ENCODE peak calls at places on chromosomes 1 and 21, in four cellular contexts. D is psoas muscle; Y is fibroblast of villous mesenchyme; W is CD4-positive, alpha-beta T cell. B is an unnamed sample.

GRCh38 chr1:182278144-182279054 is 113.2 kb downstream of the GLUL start:
- DNase-seq in D (no peak), Y (peak; percentile 19), W (no peak), B (no peak)

GRCh38 chr1:200206761-200207160 is 179.3 kb downstream of the NR5A2 start:
- DNase-seq in D (no peak), Y (no peak), W (no peak), B (no peak)

GRCh38 chr1:162571696-162572095 is 10.2 kb downstream of the UAP1 start:
- DNase-seq in D (no peak), Y (no peak), W (no peak), B (no peak)

GRCh38 chr21:45543371-45543709 is 1.1 kb upstream of the SLC19A1 start:
- DNase-seq in D (no peak), Y (no peak), W (no peak), B (no peak)

GRCh38 chr1:54335396-54336056 is 70.7 kb downstream of the SSBP3 start:
- DNase-seq in D (peak; percentile 67), Y (peak; percentile 97), W (no peak), B (no peak)

GRCh38 chr1:152252157-152252556 is 28.2 kb upstream of the HRNR start:
- DNase-seq in D (no peak), Y (no peak), W (no peak), B (no peak)

GRCh38 chr1:55685560-55685959 is 470.4 kb upstream of the USP24 start:
- DNase-seq in D (peak; percentile 39), Y (no peak), W (no peak), B (no peak)

GRCh38 chr1:68338107-68338506 is 105.8 kb upstream of the WLS start:
- DNase-seq in D (no peak), Y (no peak), W (no peak), B (no peak)

GRCh38 chr1:201756411-201756810 is 72.5 kb upstream of the IPO9 start:
- DNase-seq in D (no peak), Y (peak; percentile 79), W (no peak), B (peak; percentile 70)

GRCh38 chr1:66732407-66733166 is 19.7 kb upstream of the DYNLT5 start:
- DNase-seq in D (no peak), Y (peak; percentile 51), W (no peak), B (no peak)

GRCh38 chr21:25708467-25709065 is 26.1 kb downstream of the ATP5PF start:
- DNase-seq in D (no peak), Y (peak; percentile 66), W (peak; percentile 23), B (peak; percentile 69)

GRCh38 chr1:3350441-3351261 is 103.8 kb upstream of the ARHGEF16 start:
- DNase-seq in D (peak; percentile 42), Y (no peak), W (no peak), B (peak; percentile 72)

GRCh38 chr1:61279570-61279969 is 197.2 kb downstream of the NFIA start:
- DNase-seq in D (no peak), Y (no peak), W (no peak), B (no peak)

GRCh38 chr1:118991448-118991847 is 3.3 kb upstream of the TBX15 start:
- DNase-seq in D (no peak), Y (no peak), W (no peak), B (no peak)

GRCh38 chr1:172699695-172700094 is 40.8 kb downstream of the FASLG start:
- DNase-seq in D (no peak), Y (no peak), W (no peak), B (peak; percentile 60)

GRCh38 chr1:155083865-155084721 is 5.5 kb downstream of the EFNA3 start:
- DNase-seq in D (no peak), Y (peak; percentile 23), W (no peak), B (peak; percentile 30)

GRCh38 chr1:40877681-40878080 is 15.5 kb upstream of the CITED4 start:
- DNase-seq in D (peak; percentile 60), Y (peak; percentile 89), W (no peak), B (peak; percentile 89)

GRCh38 chr1:154316704-154317103 is 4.2 kb upstream of the AQP10 start:
- DNase-seq in D (no peak), Y (no peak), W (no peak), B (no peak)

GRCh38 chr1:39573736-39574624 is 2.6 kb downstream of the PABPC4 start:
- DNase-seq in D (no peak), Y (peak; percentile 59), W (no peak), B (peak; percentile 87)

GRCh38 chr1:192969091-192969490 is 90.1 kb downstream of the UCHL5 start:
- DNase-seq in D (no peak), Y (no peak), W (no peak), B (no peak)

GRCh38 chr1:118081387-118081786 is 103.6 kb downstream of the SPAG17 start:
- DNase-seq in D (no peak), Y (no peak), W (no peak), B (no peak)

GRCh38 chr21:40047993-40048730 is 180.9 kb downstream of the PCP4 start:
- DNase-seq in D (peak; percentile 25), Y (no peak), W (no peak), B (no peak)

GRCh38 chr1:162400790-162401189 is 11.1 kb downstream of the SH2D1B start:
- DNase-seq in D (no peak), Y (no peak), W (no peak), B (no peak)

GRCh38 chr1:152188673-152189591 is 29.9 kb upstream of the RPTN start:
- DNase-seq in D (peak; percentile 75), Y (peak; percentile 34), W (peak; percentile 74), B (peak; percentile 86)

GRCh38 chr1:10265936-10266335 is 55.6 kb downstream of the KIF1B start:
- DNase-seq in D (no peak), Y (no peak), W (no peak), B (no peak)

GRCh38 chr1:177556163-177556562 is 385.4 kb downstream of the BRINP2 start:
- DNase-seq in D (no peak), Y (no peak), W (no peak), B (no peak)

GRCh38 chr1:35544976-35545375 is 12.2 kb downstream of the KIAA0319L start:
- DNase-seq in D (peak; percentile 26), Y (peak; percentile 85), W (peak; percentile 56), B (peak; percentile 84)

GRCh38 chr1:67978988-67979516 is 71.4 kb downstream of the DIRAS3 start:
- DNase-seq in D (no peak), Y (no peak), W (no peak), B (peak; percentile 72)

GRCh38 chr1:198588845-198589244 is 48.4 kb upstream of the ATP6V1G3 start:
- DNase-seq in D (no peak), Y (no peak), W (no peak), B (no peak)

GRCh38 chr1:72241397-72241796 is 40.9 kb downstream of the NEGR1 start:
- DNase-seq in D (no peak), Y (peak; percentile 17), W (no peak), B (no peak)

GRCh38 chr1:81834921-81835698 is 34.4 kb downstream of the ADGRL2 start:
- DNase-seq in D (no peak), Y (no peak), W (no peak), B (peak; percentile 87)

GRCh38 chr1:40094481-40095110 is 2.5 kb downstream of the PPT1 start:
- DNase-seq in D (no peak), Y (no peak), W (no peak), B (no peak)

GRCh38 chr1:231734417-231734816 is 107.8 kb downstream of the DISC1 start:
- DNase-seq in D (no peak), Y (peak; percentile 4), W (no peak), B (no peak)

GRCh38 chr1:153928776-153929432 is 6.1 kb upstream of the GATAD2B start:
- DNase-seq in D (no peak), Y (peak; percentile 39), W (no peak), B (peak; percentile 16)

GRCh38 chr1:79128726-79129125 is 122.2 kb upstream of the ADGRL4 start:
- DNase-seq in D (no peak), Y (peak; percentile 71), W (no peak), B (no peak)

DNA sequence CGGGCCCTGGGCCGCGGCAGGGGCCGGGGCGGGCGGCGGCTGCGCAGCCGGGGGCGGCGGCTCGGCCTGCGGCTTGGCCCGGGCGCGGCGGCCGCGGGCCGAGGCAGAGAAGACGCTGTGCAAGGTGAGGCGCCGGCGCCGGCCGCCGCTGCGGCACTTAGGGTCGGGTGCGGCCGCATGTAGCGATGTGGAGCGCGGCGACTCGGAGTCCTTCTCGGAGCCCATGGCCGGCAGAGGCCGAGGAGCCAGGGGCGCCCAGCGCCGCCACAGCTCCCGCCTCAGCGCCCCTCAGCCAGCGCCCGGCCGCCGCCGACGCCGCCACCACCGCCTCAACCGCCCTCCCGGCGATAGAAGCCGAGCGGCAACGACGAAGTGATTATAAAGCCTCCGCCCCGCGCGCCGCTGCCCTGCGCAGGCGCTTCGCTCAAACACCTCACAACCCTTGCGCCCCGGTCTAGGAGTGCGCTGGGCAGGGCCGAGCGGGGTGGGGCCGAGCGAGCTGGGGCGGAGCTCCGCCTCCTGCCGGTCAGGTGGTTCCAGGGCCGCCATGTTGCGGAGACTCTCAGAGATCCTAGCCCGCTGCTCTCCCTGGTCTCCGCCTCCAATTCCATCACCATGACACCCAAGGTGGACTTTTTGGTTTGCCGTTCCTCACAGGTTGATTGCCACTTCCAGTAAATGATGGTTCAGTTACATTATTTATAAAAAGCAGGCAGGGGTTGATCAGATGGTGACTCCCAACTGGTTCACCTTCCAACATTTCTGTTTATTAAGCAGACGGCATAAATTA is at the start of gene RNF19B:
- DNase-seq in D (peak; percentile 95), Y (peak; percentile 93), W (peak; percentile 95), B (peak; percentile 95)
- TF ChIP-seq CTCF in D (no peak), Y (no peak), W (no peak), B (no peak)

DNA sequence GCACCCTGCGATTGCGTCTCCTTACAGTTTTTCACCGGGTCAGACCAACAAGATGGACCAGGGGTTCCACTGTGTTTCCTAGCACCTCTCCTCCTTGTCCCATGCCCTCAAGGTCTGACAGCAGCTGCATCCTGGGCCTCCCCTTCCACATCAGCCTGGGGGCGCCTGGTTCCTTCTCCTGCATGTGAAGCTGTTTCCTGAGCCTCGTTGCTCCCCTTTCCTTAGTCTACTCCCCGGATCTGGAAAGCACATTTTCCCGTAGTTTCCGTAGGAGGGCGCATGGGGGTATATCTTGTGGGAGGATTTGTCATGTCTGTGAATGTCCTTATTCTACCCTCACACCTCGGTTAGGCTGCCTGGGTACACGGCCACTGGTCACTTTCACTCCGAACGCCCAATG is 6.1 kb downstream of the PRDM15 start:
- DNase-seq in D (no peak), Y (no peak), W (no peak), B (no peak)
- TF ChIP-seq CTCF in D (no peak), Y (no peak), W (no peak), B (no peak)

GRCh38 chr1:167401260-167401873 is 117.0 kb downstream of the CD247 start:
- DNase-seq in D (no peak), Y (peak; percentile 56), W (peak; percentile 37), B (peak; percentile 73)
- TF ChIP-seq CTCF in D (peak; percentile 56), Y (peak; percentile 46), W (peak; percentile 77), B (peak; percentile 57)

GRCh38 chr1:18740617-18741016 is 110.0 kb downstream of the PAX7 start:
- DNase-seq in D (no peak), Y (no peak), W (no peak), B (no peak)

GRCh38 chr1:18739408-18739807 is 108.8 kb downstream of the PAX7 start:
- DNase-seq in D (no peak), Y (no peak), W (no peak), B (no peak)

GRCh38 chr1:18739956-18740355 is 109.3 kb downstream of the PAX7 start:
- DNase-seq in D (no peak), Y (no peak), W (no peak), B (no peak)

GRCh38 chr1:18746981-18747380 is 112.5 kb downstream of the TAS1R2 start:
- DNase-seq in D (no peak), Y (no peak), W (no peak), B (no peak)

DNA sequence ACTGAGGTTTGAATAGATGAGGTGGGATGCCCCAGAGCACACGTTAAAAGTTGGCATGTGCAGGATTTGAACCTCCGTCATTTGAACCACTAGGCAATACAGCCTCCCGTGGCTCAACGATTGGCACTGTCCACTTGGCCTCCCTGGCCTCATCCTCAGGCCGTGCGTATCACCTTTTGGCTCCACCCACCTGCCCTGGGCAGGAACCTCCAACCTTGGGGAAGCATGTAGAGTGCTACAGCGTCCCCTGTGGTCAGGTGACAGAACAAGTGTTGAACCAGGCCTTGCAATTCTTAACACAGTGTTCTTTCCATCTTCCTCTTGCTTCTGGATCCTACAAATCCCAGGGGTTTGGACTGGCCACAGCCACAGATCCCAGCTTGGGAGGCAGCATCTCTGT is 112.6 kb downstream of the PAX7 start:
- DNase-seq in D (no peak), Y (no peak), W (no peak), B (no peak)
- TF ChIP-seq CTCF in D (no peak), Y (no peak), W (no peak), B (no peak)

B was measured in cardiac muscle cell.